ENCODE peak calls at places on chromosomes 11 and 22, in ten cellular contexts. Z is putamen; H is fibroblast of lung; Y is ovary; C is activated naive CD4-positive, alpha-beta T cell treated with anti-CD3 and anti-CD28 coated beads for 36 hours; J is amniotic stem cell; X is activated CD4-positive, alpha-beta T cell treated with anti-CD3 and anti-CD28 coated beads for 24 hours; I is hippocampal formation; N is cardiac muscle cell; K is non-pigmented ciliary epithelial cell. M is an unnamed sample.

GRCh38 chr11:17185938-17186337 is 21.8 kb downstream of the PIK3C2A start:
- DNase-seq in Z (no peak), H (no peak), Y (no peak), C (no peak), J (no peak), X (no peak), I (no peak), N (no peak), K (no peak), M (no peak)

GRCh38 chr11:14544611-14545010 is 24.4 kb upstream of the PSMA1 start:
- DNase-seq in Z (no peak), H (peak; percentile 78), Y (no peak), C (no peak), J (no peak), X (no peak), I (no peak), N (no peak), K (no peak), M (no peak)

GRCh38 chr22:26461188-26461810 is 22.3 kb downstream of the HPS4 start:
- DNase-seq in Z (no peak), H (peak; percentile 37), Y (peak; percentile 33), C (peak; percentile 57), J (no peak), X (peak; percentile 29), I (peak; percentile 2), N (peak; percentile 81), K (no peak), M (peak; percentile 31)

GRCh38 chr11:73652046-73652730 is 5.8 kb downstream of the PLEKHB1 start:
- DNase-seq in Z (peak; percentile 93), H (no peak), Y (no peak), C (no peak), J (no peak), X (no peak), I (peak; percentile 83), N (no peak), K (no peak), M (no peak)

GRCh38 chr22:19671316-19671715 is 43.0 kb upstream of the SEPTIN5 start:
- DNase-seq in Z (no peak), H (no peak), Y (no peak), C (no peak), J (no peak), X (no peak), I (no peak), N (no peak), K (no peak), M (no peak)

GRCh38 chr11:57751676-57752253 is at the start of gene BTBD18:
- DNase-seq in Z (peak; percentile 20), H (peak; percentile 70), Y (no peak), C (peak; percentile 19), J (no peak), X (no peak), I (peak; percentile 21), N (peak; percentile 70), K (no peak), M (peak; percentile 48)

GRCh38 chr11:83047515-83048225 is 24.0 kb downstream of the RAB30 start:
- DNase-seq in Z (no peak), H (peak; percentile 40), Y (no peak), C (no peak), J (no peak), X (no peak), I (no peak), N (no peak), K (no peak), M (no peak)

GRCh38 chr22:41976070-41976901 is 7.0 kb downstream of the SEPTIN3 start:
- DNase-seq in Z (peak; percentile 57), H (no peak), Y (no peak), C (peak; percentile 56), J (no peak), X (peak; percentile 38), I (peak; percentile 35), N (peak; percentile 69), K (no peak), M (peak; percentile 61)

GRCh38 chr22:46377566-46378498 is 42.3 kb downstream of the TRMU start:
- DNase-seq in Z (no peak), H (no peak), Y (peak; percentile 13), C (no peak), J (no peak), X (no peak), I (no peak), N (peak; percentile 88), K (no peak), M (peak; percentile 92)

GRCh38 chr22:50437511-50438304 is 37.1 kb downstream of the SBF1 start:
- DNase-seq in Z (no peak), H (no peak), Y (no peak), C (no peak), J (no peak), X (no peak), I (no peak), N (no peak), K (no peak), M (no peak)

GRCh38 chr11:119809346-119809745 is 80.3 kb upstream of the NECTIN1 start:
- DNase-seq in Z (no peak), H (no peak), Y (no peak), C (no peak), J (no peak), X (no peak), I (no peak), N (no peak), K (no peak), M (no peak)

GRCh38 chr11:29482510-29482909 is 534.3 kb downstream of the KCNA4 start:
- DNase-seq in Z (no peak), H (no peak), Y (no peak), C (no peak), J (no peak), X (no peak), I (no peak), N (no peak), K (no peak), M (no peak)